ENCODE peak calls at places on chromosomes 5 and 9, in four cellular contexts. One of them, this sample, is unnamed.

GRCh38 chr9:38146844-38147243 is 77.8 kb upstream of the SHB start:
- DNase-seq in WTC11: no peak
- DNase-seq in HepG2: no peak
- DNase-seq in K562: no peak
- DNase-seq in this sample: no peak

GRCh38 chr9:84189901-84190300 is 150.7 kb downstream of the SLC28A3 start:
- DNase-seq in WTC11: no peak
- DNase-seq in HepG2: no peak
- DNase-seq in K562: no peak
- DNase-seq in this sample: no peak

GRCh38 chr5:107675201-107675600 is 4.5 kb upstream of the EFNA5 start:
- DNase-seq in WTC11: no peak
- DNase-seq in HepG2: no peak
- DNase-seq in K562: no peak
- DNase-seq in this sample: no peak

GRCh38 chr5:107672212-107673105 is 1.7 kb upstream of the EFNA5 start:
- DNase-seq in WTC11: peak
- DNase-seq in HepG2: peak
- DNase-seq in K562: peak
- DNase-seq in this sample: no peak

GRCh38 chr9:133874061-133874638 is 118.0 kb downstream of the VAV2 start:
- DNase-seq in WTC11: no peak
- DNase-seq in HepG2: no peak
- DNase-seq in K562: no peak
- DNase-seq in this sample: no peak

GRCh38 chr9:13975628-13976250 is 338.2 kb downstream of the NFIB start:
- DNase-seq in WTC11: no peak
- DNase-seq in HepG2: no peak
- DNase-seq in K562: no peak
- DNase-seq in this sample: no peak

GRCh38 chr5:73883646-73884045 is 257.6 kb downstream of the ARHGEF28 start:
- DNase-seq in WTC11: no peak
- DNase-seq in HepG2: no peak
- DNase-seq in K562: no peak
- DNase-seq in this sample: no peak

GRCh38 chr9:123033864-123034598 is 564 bp downstream of the GPR21 start:
- DNase-seq in WTC11: no peak
- DNase-seq in HepG2: no peak
- DNase-seq in K562: no peak
- DNase-seq in this sample: no peak

GRCh38 chr9:36318212-36318802 is 60.1 kb upstream of the GNE start:
- DNase-seq in WTC11: no peak
- DNase-seq in HepG2: no peak
- DNase-seq in K562: no peak
- DNase-seq in this sample: no peak

GRCh38 chr5:59104400-59105117 is 521.7 kb downstream of the RAB3C start:
- DNase-seq in WTC11: no peak
- DNase-seq in HepG2: no peak
- DNase-seq in K562: no peak
- DNase-seq in this sample: no peak

GRCh38 chr5:378976-379742 is 57.6 kb downstream of the AHRR start:
- DNase-seq in WTC11: peak
- DNase-seq in HepG2: no peak
- DNase-seq in K562: no peak
- DNase-seq in this sample: peak

GRCh38 chr9:112121633-112122032 is 53.5 kb downstream of the SUSD1 start:
- DNase-seq in WTC11: no peak
- DNase-seq in HepG2: no peak
- DNase-seq in K562: no peak
- DNase-seq in this sample: no peak

GRCh38 chr9:87502446-87503232 is 5.0 kb downstream of the DAPK1 start:
- DNase-seq in WTC11: no peak
- DNase-seq in HepG2: no peak
- DNase-seq in K562: no peak
- DNase-seq in this sample: no peak

GRCh38 chr5:88778736-88779135 is 104.2 kb downstream of the MEF2C start:
- DNase-seq in WTC11: no peak
- DNase-seq in HepG2: no peak
- DNase-seq in K562: no peak
- DNase-seq in this sample: no peak

GRCh38 chr5:6788439-6788838 is 75.2 kb downstream of the TENT4A start:
- DNase-seq in WTC11: no peak
- DNase-seq in HepG2: no peak
- DNase-seq in K562: no peak
- DNase-seq in this sample: no peak

GRCh38 chr9:131860430-131860829 is 120.6 kb upstream of the RAPGEF1 start:
- DNase-seq in WTC11: no peak
- DNase-seq in HepG2: no peak
- DNase-seq in K562: no peak
- DNase-seq in this sample: no peak

GRCh38 chr5:169934990-169935389 is 45.3 kb downstream of the INSYN2B start:
- DNase-seq in WTC11: no peak
- DNase-seq in HepG2: no peak
- DNase-seq in K562: no peak
- DNase-seq in this sample: no peak
- TF ChIP-seq ATF3 in WTC11: no peak
- TF ChIP-seq ATF3 in HepG2: no peak
- TF ChIP-seq ATF3 in K562: no peak
- TF ChIP-seq ATF3 in this sample: no peak

DNA sequence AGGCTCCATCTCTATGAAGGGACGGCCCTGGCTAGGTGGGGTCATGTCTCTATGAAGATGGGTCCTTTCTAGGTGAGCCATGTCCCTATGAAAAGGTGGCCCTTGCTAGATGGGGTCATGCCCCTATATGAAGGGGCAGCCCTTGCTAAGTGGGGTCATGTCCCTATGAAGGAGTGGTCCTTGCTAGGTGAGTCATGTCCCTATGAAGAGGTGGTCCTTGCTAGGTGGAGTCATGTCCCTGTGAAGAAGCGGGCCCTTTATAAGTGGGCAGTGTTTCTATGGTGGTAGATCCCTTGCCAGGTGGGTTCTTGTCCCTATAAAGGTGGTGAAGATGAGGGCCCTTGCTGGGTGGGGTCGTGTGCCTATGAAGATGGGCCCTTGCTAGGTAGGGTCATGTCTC is 283.0 kb upstream of the IRX2 start:
- DNase-seq in WTC11: no peak
- DNase-seq in HepG2: no peak
- DNase-seq in K562: no peak
- DNase-seq in this sample: no peak
- TF ChIP-seq NR2C2 in WTC11: no peak
- TF ChIP-seq NR2C2 in HepG2: no peak
- TF ChIP-seq NR2C2 in K562: no peak
- TF ChIP-seq NR2C2 in this sample: no peak

DNA sequence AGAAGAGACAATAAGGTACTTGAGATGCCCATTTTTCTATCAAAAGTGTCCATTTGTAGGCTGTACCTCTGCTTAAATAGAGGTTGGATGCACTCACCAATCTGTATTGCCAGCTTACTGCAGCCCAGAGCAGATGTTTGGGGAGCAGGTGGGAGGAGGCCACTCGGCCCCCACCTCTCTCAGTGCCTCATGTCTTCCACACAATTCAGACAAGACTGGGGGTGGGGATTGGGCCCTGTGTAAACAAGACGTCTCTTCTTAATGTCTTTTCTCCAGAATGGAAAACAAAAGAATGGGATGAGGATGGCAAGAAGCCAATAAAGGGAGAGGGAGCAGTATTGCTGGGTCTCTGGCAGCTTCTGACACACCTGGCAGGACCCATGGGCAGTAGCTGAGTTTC is 64.9 kb downstream of the SIL1 start:
- DNase-seq in WTC11: no peak
- DNase-seq in HepG2: no peak
- DNase-seq in K562: no peak
- DNase-seq in this sample: no peak
- TF ChIP-seq CREM in WTC11: no peak
- TF ChIP-seq CREM in HepG2: no peak
- TF ChIP-seq CREM in K562: no peak
- TF ChIP-seq CREM in this sample: no peak

GRCh38 chr5:111962906-111963305 is 205.9 kb upstream of the NREP start:
- DNase-seq in WTC11: no peak
- DNase-seq in HepG2: no peak
- DNase-seq in K562: no peak
- DNase-seq in this sample: no peak
- TF ChIP-seq ATF3 in WTC11: no peak
- TF ChIP-seq ATF3 in HepG2: no peak
- TF ChIP-seq ATF3 in K562: no peak
- TF ChIP-seq ATF3 in this sample: no peak

GRCh38 chr9:74499111-74499601 is 2.0 kb downstream of the RORB start:
- DNase-seq in WTC11: peak
- DNase-seq in HepG2: no peak
- DNase-seq in K562: no peak
- DNase-seq in this sample: no peak

GRCh38 chr9:74500584-74500924 is 3.4 kb downstream of the RORB start:
- DNase-seq in WTC11: peak
- DNase-seq in HepG2: no peak
- DNase-seq in K562: no peak
- DNase-seq in this sample: no peak

GRCh38 chr9:74497750-74498615 is 848 bp downstream of the RORB start:
- DNase-seq in WTC11: peak
- DNase-seq in HepG2: no peak
- DNase-seq in K562: no peak
- DNase-seq in this sample: no peak

GRCh38 chr9:74498616-74499095 is 1.5 kb downstream of the RORB start:
- DNase-seq in WTC11: peak
- DNase-seq in HepG2: no peak
- DNase-seq in K562: no peak
- DNase-seq in this sample: no peak

DNA sequence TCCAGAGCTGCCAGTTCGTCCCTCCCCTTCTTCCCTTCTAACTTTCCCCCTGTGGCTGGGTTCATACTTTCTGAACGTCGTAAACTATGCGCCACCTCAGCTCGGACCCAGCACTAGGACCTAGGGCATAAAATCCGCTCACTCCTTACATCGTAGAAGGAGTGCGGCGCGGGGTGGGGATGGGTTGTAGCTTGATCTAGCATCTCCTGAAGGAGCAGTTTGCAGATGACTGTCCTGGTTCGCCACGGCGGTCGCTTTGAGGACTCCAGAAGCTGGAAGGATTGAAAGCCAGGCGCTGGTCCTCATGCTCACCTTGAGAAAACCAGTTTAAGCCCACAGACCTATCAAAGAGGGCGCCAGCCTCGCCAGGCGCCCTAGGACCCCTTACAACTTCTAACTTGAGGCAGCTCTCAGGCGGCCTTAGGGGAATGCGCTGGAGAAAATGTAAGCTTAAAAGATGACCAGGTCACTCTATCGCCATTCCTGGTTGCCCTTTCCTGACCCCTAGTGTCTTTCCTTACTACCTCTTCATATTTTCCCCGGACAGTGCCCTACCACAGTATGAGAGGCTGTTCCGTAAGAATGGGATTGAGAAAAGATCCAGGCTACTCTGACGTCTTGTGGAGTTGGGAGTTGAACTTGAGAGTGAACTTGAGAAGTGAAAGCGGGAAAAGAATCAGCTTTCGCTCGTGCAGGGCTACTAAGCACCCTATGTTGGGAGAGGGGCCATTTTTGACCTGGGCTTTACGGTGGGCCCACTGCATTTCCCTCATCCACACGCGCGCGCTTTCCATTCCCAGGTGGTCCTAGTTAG is 2.8 kb downstream of the RORB start:
- DNase-seq in WTC11: peak
- DNase-seq in HepG2: no peak
- DNase-seq in K562: no peak
- DNase-seq in this sample: no peak
- TF ChIP-seq NR2C2 in WTC11: no peak
- TF ChIP-seq NR2C2 in HepG2: no peak
- TF ChIP-seq NR2C2 in K562: no peak
- TF ChIP-seq NR2C2 in this sample: no peak

GRCh38 chr5:125834438-125835147 is 588.6 kb upstream of the GRAMD2B start:
- DNase-seq in WTC11: no peak
- DNase-seq in HepG2: no peak
- DNase-seq in K562: no peak
- DNase-seq in this sample: no peak
- TF ChIP-seq CREM in WTC11: no peak
- TF ChIP-seq CREM in HepG2: no peak
- TF ChIP-seq CREM in K562: no peak
- TF ChIP-seq CREM in this sample: no peak

GRCh38 chr9:100473271-100474081 is 527 bp downstream of the TMEFF1 start:
- DNase-seq in WTC11: peak
- DNase-seq in HepG2: no peak
- DNase-seq in K562: peak
- DNase-seq in this sample: no peak
- TF ChIP-seq ATF3 in WTC11: no peak
- TF ChIP-seq ATF3 in HepG2: no peak
- TF ChIP-seq ATF3 in K562: no peak
- TF ChIP-seq ATF3 in this sample: no peak

This sample was measured in GM12878.